ENCODE peak calls at places on chromosomes 7 and 10, in five cellular contexts. One of them, this sample, is unnamed.

GRCh38 chr10:101597036-101597435 is 8.9 kb downstream of the DPCD start:
- DNase-seq in left lung: no peak
- DNase-seq in tibial artery: no peak
- DNase-seq in H1: no peak
- DNase-seq in K562: no peak
- DNase-seq in this sample: peak; percentile 85

GRCh38 chr10:101848894-101849351 is 5.3 kb upstream of the KCNIP2 start:
- DNase-seq in left lung: peak; percentile 45
- DNase-seq in tibial artery: no peak
- DNase-seq in H1: no peak
- DNase-seq in K562: no peak
- DNase-seq in this sample: no peak

GRCh38 chr10:132502544-132503300 is 34.9 kb upstream of the INPP5A start:
- DNase-seq in left lung: peak; percentile 12
- DNase-seq in tibial artery: peak; percentile 48
- DNase-seq in H1: no peak
- DNase-seq in K562: no peak
- DNase-seq in this sample: no peak

GRCh38 chr7:2210551-2211258 is 22.0 kb downstream of the MAD1L1 start:
- DNase-seq in left lung: no peak
- DNase-seq in tibial artery: no peak
- DNase-seq in H1: no peak
- DNase-seq in K562: no peak
- DNase-seq in this sample: no peak

GRCh38 chr7:24781106-24781505 is 23.8 kb upstream of the GSDME start:
- DNase-seq in left lung: peak; percentile 46
- DNase-seq in tibial artery: no peak
- DNase-seq in H1: no peak
- DNase-seq in K562: no peak
- DNase-seq in this sample: no peak

GRCh38 chr10:14397069-14397468 is 66.3 kb upstream of the FRMD4A start:
- DNase-seq in left lung: peak; percentile 40
- DNase-seq in tibial artery: peak; percentile 74
- DNase-seq in H1: peak; percentile 17
- DNase-seq in K562: no peak
- DNase-seq in this sample: no peak

GRCh38 chr7:78751253-78751652 is 702.2 kb downstream of the MAGI2 start:
- DNase-seq in left lung: no peak
- DNase-seq in tibial artery: no peak
- DNase-seq in H1: no peak
- DNase-seq in K562: no peak
- DNase-seq in this sample: no peak

GRCh38 chr7:33853361-33854062 is 51.8 kb upstream of the BMPER start:
- DNase-seq in left lung: no peak
- DNase-seq in tibial artery: no peak
- DNase-seq in H1: no peak
- DNase-seq in K562: no peak
- DNase-seq in this sample: no peak

GRCh38 chr7:51366930-51367613 is 50.5 kb upstream of the COBL start:
- DNase-seq in left lung: no peak
- DNase-seq in tibial artery: no peak
- DNase-seq in H1: peak; percentile 51
- DNase-seq in K562: peak; percentile 66
- DNase-seq in this sample: peak; percentile 60

GRCh38 chr7:47938574-47939165 is 9.6 kb downstream of the PKD1L1 start:
- DNase-seq in left lung: no peak
- DNase-seq in tibial artery: no peak
- DNase-seq in H1: no peak
- DNase-seq in K562: no peak
- DNase-seq in this sample: no peak

GRCh38 chr10:123967626-123968243 is 76.1 kb upstream of the CPXM2 start:
- DNase-seq in left lung: peak; percentile 42
- DNase-seq in tibial artery: peak; percentile 85
- DNase-seq in H1: peak; percentile 63
- DNase-seq in K562: peak; percentile 74
- DNase-seq in this sample: peak; percentile 29

GRCh38 chr7:36047254-36047653 is 105.8 kb upstream of the EEPD1 start:
- DNase-seq in left lung: no peak
- DNase-seq in tibial artery: no peak
- DNase-seq in H1: no peak
- DNase-seq in K562: peak; percentile 27
- DNase-seq in this sample: no peak

GRCh38 chr7:140209866-140210609 is 33.3 kb upstream of the KDM7A start:
- DNase-seq in left lung: peak; percentile 68
- DNase-seq in tibial artery: peak; percentile 71
- DNase-seq in H1: no peak
- DNase-seq in K562: no peak
- DNase-seq in this sample: no peak

GRCh38 chr10:60433684-60434083 is 44.0 kb upstream of the ANK3 start:
- DNase-seq in left lung: no peak
- DNase-seq in tibial artery: no peak
- DNase-seq in H1: no peak
- DNase-seq in K562: no peak
- DNase-seq in this sample: no peak

GRCh38 chr10:3757638-3758490 is 27.1 kb downstream of the KLF6 start:
- DNase-seq in left lung: no peak
- DNase-seq in tibial artery: no peak
- DNase-seq in H1: no peak
- DNase-seq in K562: no peak
- DNase-seq in this sample: no peak

GRCh38 chr7:140744005-140744404 is 47.5 kb downstream of the NDUFB2 start:
- DNase-seq in left lung: no peak
- DNase-seq in tibial artery: no peak
- DNase-seq in H1: no peak
- DNase-seq in K562: no peak
- DNase-seq in this sample: no peak

GRCh38 chr10:80996615-80997193 is 459.0 kb downstream of the SH2D4B start:
- DNase-seq in left lung: no peak
- DNase-seq in tibial artery: no peak
- DNase-seq in H1: no peak
- DNase-seq in K562: no peak
- DNase-seq in this sample: no peak

GRCh38 chr7:152501506-152501905 is 65.7 kb upstream of the KMT2C start:
- DNase-seq in left lung: no peak
- DNase-seq in tibial artery: no peak
- DNase-seq in H1: no peak
- DNase-seq in K562: no peak
- DNase-seq in this sample: no peak

GRCh38 chr7:130699686-130700085 is 13.3 kb upstream of the TSGA13 start:
- DNase-seq in left lung: no peak
- DNase-seq in tibial artery: no peak
- DNase-seq in H1: no peak
- DNase-seq in K562: no peak
- DNase-seq in this sample: no peak

GRCh38 chr10:121356187-121356586 is 242.1 kb downstream of the FGFR2 start:
- DNase-seq in left lung: no peak
- DNase-seq in tibial artery: no peak
- DNase-seq in H1: no peak
- DNase-seq in K562: no peak
- DNase-seq in this sample: no peak

GRCh38 chr7:105759670-105760548 is 116.5 kb downstream of the ATXN7L1 start:
- DNase-seq in left lung: no peak
- DNase-seq in tibial artery: no peak
- DNase-seq in H1: no peak
- DNase-seq in K562: peak; percentile 38
- DNase-seq in this sample: peak; percentile 60

GRCh38 chr10:11134411-11134810 is 116.7 kb downstream of the CELF2 start:
- DNase-seq in left lung: no peak
- DNase-seq in tibial artery: no peak
- DNase-seq in H1: no peak
- DNase-seq in K562: no peak
- DNase-seq in this sample: no peak

GRCh38 chr10:49618861-49619260 is 5.0 kb downstream of the CHAT start:
- DNase-seq in left lung: no peak
- DNase-seq in tibial artery: no peak
- DNase-seq in H1: no peak
- DNase-seq in K562: no peak
- DNase-seq in this sample: no peak

GRCh38 chr10:13794982-13795381 is 208.2 kb downstream of the PRPF18 start:
- DNase-seq in left lung: no peak
- DNase-seq in tibial artery: no peak
- DNase-seq in H1: no peak
- DNase-seq in K562: no peak
- DNase-seq in this sample: no peak

GRCh38 chr7:154842608-154843007 is 160.3 kb downstream of the PAXIP1 start:
- DNase-seq in left lung: no peak
- DNase-seq in tibial artery: no peak
- DNase-seq in H1: no peak
- DNase-seq in K562: no peak
- DNase-seq in this sample: no peak

GRCh38 chr10:30554443-30554831 is 75.1 kb downstream of the LYZL2 start:
- DNase-seq in left lung: no peak
- DNase-seq in tibial artery: no peak
- DNase-seq in H1: no peak
- DNase-seq in K562: no peak
- DNase-seq in this sample: no peak

GRCh38 chr7:149495785-149496641 is 1.6 kb downstream of the ZNF746 start:
- DNase-seq in left lung: peak; percentile 76
- DNase-seq in tibial artery: peak; percentile 79
- DNase-seq in H1: no peak
- DNase-seq in K562: no peak
- DNase-seq in this sample: peak; percentile 25

GRCh38 chr10:127922675-127923366 is 15.9 kb downstream of the PTPRE start:
- DNase-seq in left lung: peak; percentile 87
- DNase-seq in tibial artery: peak; percentile 89
- DNase-seq in H1: no peak
- DNase-seq in K562: no peak
- DNase-seq in this sample: no peak

GRCh38 chr10:117532003-117532385 is 10.6 kb upstream of the EMX2 start:
- DNase-seq in left lung: no peak
- DNase-seq in tibial artery: no peak
- DNase-seq in H1: no peak
- DNase-seq in K562: no peak
- DNase-seq in this sample: no peak

GRCh38 chr10:117535045-117535751 is 7.3 kb upstream of the EMX2 start:
- DNase-seq in left lung: no peak
- DNase-seq in tibial artery: no peak
- DNase-seq in H1: no peak
- DNase-seq in K562: no peak
- DNase-seq in this sample: no peak

GRCh38 chr10:117534321-117535044 is 8.1 kb upstream of the EMX2 start:
- DNase-seq in left lung: no peak
- DNase-seq in tibial artery: no peak
- DNase-seq in H1: no peak
- DNase-seq in K562: no peak
- DNase-seq in this sample: no peak

GRCh38 chr10:117532451-117533107 is 10.0 kb upstream of the EMX2 start:
- DNase-seq in left lung: no peak
- DNase-seq in tibial artery: no peak
- DNase-seq in H1: no peak
- DNase-seq in K562: no peak
- DNase-seq in this sample: no peak

GRCh38 chr10:117533507-117534281 is 8.9 kb upstream of the EMX2 start:
- DNase-seq in left lung: no peak
- DNase-seq in tibial artery: no peak
- DNase-seq in H1: no peak
- DNase-seq in K562: no peak
- DNase-seq in this sample: no peak
- H3K27me3 ChIP-seq in left lung: peaks cover 100% of the 10 kb centered on the region
- H3K27me3 ChIP-seq in tibial artery: no peaks in the 10 kb centered on the region
- H3K27me3 ChIP-seq in H1: peaks cover 91% of the 10 kb centered on the region
- H3K27me3 ChIP-seq in K562: peaks cover 77% of the 10 kb centered on the region
- H3K27me3 ChIP-seq in this sample: peaks cover 42% of the 10 kb centered on the region

GRCh38 chr10:114631678-114632417 is 26.2 kb downstream of the ABLIM1 start:
- DNase-seq in left lung: no peak
- DNase-seq in tibial artery: no peak
- DNase-seq in H1: no peak
- DNase-seq in K562: peak; percentile 27
- DNase-seq in this sample: peak; percentile 78

GRCh38 chr10:114629083-114629823 is 28.8 kb downstream of the ABLIM1 start:
- DNase-seq in left lung: no peak
- DNase-seq in tibial artery: no peak
- DNase-seq in H1: no peak
- DNase-seq in K562: no peak
- DNase-seq in this sample: no peak

GRCh38 chr10:114631090-114631677 is 26.9 kb downstream of the ABLIM1 start:
- DNase-seq in left lung: no peak
- DNase-seq in tibial artery: no peak
- DNase-seq in H1: no peak
- DNase-seq in K562: no peak
- DNase-seq in this sample: peak; percentile 12

GRCh38 chr10:114628106-114628505 is 30.0 kb downstream of the ABLIM1 start:
- DNase-seq in left lung: no peak
- DNase-seq in tibial artery: no peak
- DNase-seq in H1: no peak
- DNase-seq in K562: no peak
- DNase-seq in this sample: no peak

DNA sequence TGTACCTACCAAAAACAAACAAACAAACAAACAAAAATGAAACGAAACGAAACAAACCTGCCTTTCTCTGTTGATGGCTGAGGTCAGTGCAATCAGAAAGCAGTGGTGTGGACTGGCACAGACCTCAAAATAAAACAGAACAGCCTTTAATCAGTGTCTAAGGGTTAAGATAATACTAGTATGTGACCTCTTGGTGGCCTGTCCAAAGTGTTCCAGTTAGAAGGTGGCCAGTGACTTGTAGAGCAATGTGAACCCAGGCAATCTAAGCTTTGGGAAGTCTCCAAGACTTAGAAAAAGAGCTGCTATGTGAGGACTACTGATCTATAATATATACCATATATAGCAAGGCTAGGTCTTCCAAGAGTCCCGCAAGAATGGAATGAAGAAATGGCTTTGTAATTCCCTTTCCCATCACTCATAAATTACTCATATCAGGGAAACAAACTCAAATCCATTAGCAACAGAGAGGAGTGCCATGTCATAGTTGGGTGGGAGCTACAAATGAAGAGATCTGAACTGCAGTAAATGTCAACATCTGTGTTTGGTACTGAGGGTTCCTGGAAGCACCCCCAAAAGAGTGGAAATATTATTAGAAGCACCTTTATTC is 28.1 kb downstream of the ABLIM1 start:
- DNase-seq in left lung: no peak
- DNase-seq in tibial artery: no peak
- DNase-seq in H1: no peak
- DNase-seq in K562: no peak
- DNase-seq in this sample: no peak
- H3K4me3 ChIP-seq in left lung: no peak overlapping the region
- H3K4me3 ChIP-seq in tibial artery: no peak overlapping the region
- H3K4me3 ChIP-seq in H1: no peak overlapping the region
- H3K4me3 ChIP-seq in K562: no peak overlapping the region
- H3K4me3 ChIP-seq in this sample: no peak overlapping the region

DNA sequence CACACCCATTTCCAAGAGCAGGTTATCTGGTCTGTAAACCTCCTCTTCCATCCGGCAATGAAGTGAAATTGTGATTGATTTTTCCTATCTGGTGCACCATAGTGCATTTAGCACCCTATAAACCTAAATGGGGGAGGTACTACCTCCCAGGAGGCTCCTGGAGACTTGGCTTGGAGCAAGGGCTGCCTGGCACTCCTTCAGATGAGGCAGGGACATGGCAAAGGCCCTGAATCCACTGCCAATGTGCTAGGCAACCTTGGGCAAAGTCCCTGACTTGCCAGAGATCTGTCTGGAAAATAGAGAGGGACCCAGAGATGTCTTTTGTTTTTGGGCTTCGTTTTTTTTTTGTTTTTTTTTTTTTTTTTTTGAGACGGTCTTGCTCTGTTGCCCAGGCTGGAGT is 6.7 kb upstream of the GRID1 start:
- DNase-seq in left lung: no peak
- DNase-seq in tibial artery: peak; percentile 4
- DNase-seq in H1: no peak
- DNase-seq in K562: no peak
- DNase-seq in this sample: peak; percentile 0
- H3K27me3 ChIP-seq in left lung: peaks cover 77% of the 10 kb centered on the region
- H3K27me3 ChIP-seq in tibial artery: no peaks in the 10 kb centered on the region
- H3K27me3 ChIP-seq in H1: peaks cover 37% of the 10 kb centered on the region
- H3K27me3 ChIP-seq in K562: peaks cover 9% of the 10 kb centered on the region
- H3K27me3 ChIP-seq in this sample: no peaks in the 10 kb centered on the region

GRCh38 chr7:43653891-43654504 is 71.1 kb downstream of the STK17A start:
- DNase-seq in left lung: no peak
- DNase-seq in tibial artery: no peak
- DNase-seq in H1: no peak
- DNase-seq in K562: no peak
- DNase-seq in this sample: no peak
- H3K4me3 ChIP-seq in left lung: no peak overlapping the region
- H3K4me3 ChIP-seq in tibial artery: no peak overlapping the region
- H3K4me3 ChIP-seq in H1: no peak overlapping the region
- H3K4me3 ChIP-seq in K562: no peak overlapping the region
- H3K4me3 ChIP-seq in this sample: no peak overlapping the region

This sample was measured in HAP-1.